ENCODE peak calls at places on chromosomes 16 and 17, in four cellular contexts. Q is K562, X is GM12878, D is HepG2. U is an unnamed sample.

GRCh38 chr17:83173997-83174858 is 94.8 kb downstream of the METRNL start:
- DNase-seq in D (peak), Q (no peak), X (no peak), U (peak)

GRCh38 chr16:64440005-64440404 is 681.9 kb downstream of the CDH11 start:
- DNase-seq in D (no peak), Q (no peak), X (no peak), U (no peak)

GRCh38 chr16:26963109-26963508 is 103.6 kb upstream of the C16orf82 start:
- DNase-seq in D (peak), X (no peak), Q (peak), U (peak)

GRCh38 chr16:70749681-70750601 is 51.0 kb downstream of the VAC14 start:
- DNase-seq in X (no peak), Q (peak), D (no peak), U (peak)

GRCh38 chr16:72202014-72202413 is 30.1 kb upstream of the PMFBP1 start:
- DNase-seq in D (no peak), Q (no peak), X (no peak), U (no peak)

GRCh38 chr16:1124291-1124690 is 28.2 kb upstream of the C1QTNF8 start:
- DNase-seq in X (no peak), Q (no peak), D (no peak), U (no peak)

GRCh38 chr17:66889480-66890230 is 54.7 kb downstream of the CACNG5 start:
- DNase-seq in X (no peak), D (no peak), Q (no peak), U (no peak)

GRCh38 chr16:15807603-15808009 is 49.2 kb downstream of the MYH11 start:
- DNase-seq in X (no peak), Q (peak), D (no peak), U (peak)

GRCh38 chr17:56185491-56185890 is 32.2 kb downstream of the ANKFN1 start:
- DNase-seq in D (no peak), Q (no peak), X (no peak), U (no peak)

GRCh38 chr16:47162670-47163420 is 19.1 kb upstream of the NETO2 start:
- DNase-seq in Q (no peak), X (no peak), D (no peak), U (no peak)

GRCh38 chr16:84988328-84989080 is 22.8 kb downstream of the ZDHHC7 start:
- DNase-seq in Q (no peak), D (no peak), X (no peak), U (no peak)

GRCh38 chr17:1808649-1809048 is 21.1 kb downstream of the SMYD4 start:
- DNase-seq in Q (no peak), X (no peak), D (no peak), U (no peak)

GRCh38 chr16:13307255-13307654 is 405.9 kb downstream of the SHISA9 start:
- DNase-seq in Q (no peak), X (no peak), D (no peak), U (no peak)

GRCh38 chr16:2663553-2664521 is 18.5 kb upstream of the KCTD5 start:
- DNase-seq in Q (peak), X (no peak), D (no peak), U (no peak)

GRCh38 chr16:85759136-85759535 is 8.2 kb upstream of the C16orf74 start:
- DNase-seq in Q (no peak), D (no peak), X (no peak), U (no peak)

GRCh38 chr17:5883775-5884665 is 186.2 kb upstream of the WSCD1 start:
- DNase-seq in Q (no peak), D (no peak), X (no peak), U (no peak)

GRCh38 chr16:49268667-49269066 is 13.0 kb downstream of the CBLN1 start:
- DNase-seq in X (no peak), Q (no peak), D (no peak), U (no peak)

GRCh38 chr17:82230627-82231311 is 1.9 kb downstream of the SLC16A3 start:
- DNase-seq in D (peak), Q (peak), X (no peak), U (peak)

GRCh38 chr16:61274211-61274610 is 762.0 kb downstream of the CDH8 start:
- DNase-seq in X (no peak), Q (no peak), D (no peak), U (no peak)

GRCh38 chr17:82019905-82020873 is 2.5 kb downstream of the CENPX start:
- DNase-seq in D (peak), Q (peak), X (no peak), U (peak)

GRCh38 chr17:14346801-14347200 is 45.9 kb downstream of the HS3ST3B1 start:
- DNase-seq in Q (no peak), X (no peak), D (no peak), U (no peak)

GRCh38 chr17:8438441-8438840 is 2.8 kb downstream of the NDEL1 start:
- DNase-seq in D (no peak), X (no peak), Q (no peak), U (no peak)

GRCh38 chr16:70777973-70778406 is 23.0 kb downstream of the VAC14 start:
- DNase-seq in D (no peak), X (no peak), Q (no peak), U (peak)

GRCh38 chr17:31733326-31733725 is 125.7 kb downstream of the COPRS start:
- DNase-seq in D (no peak), X (no peak), Q (no peak), U (peak)

GRCh38 chr17:12928736-12929135 is 89.1 kb downstream of the ELAC2 start:
- DNase-seq in Q (no peak), X (no peak), D (peak), U (no peak)
- TF ChIP-seq TCF7 in Q (no peak), X (no peak), D (no peak), U (no peak)

GRCh38 chr17:78517421-78517820 is 59.8 kb downstream of the DNAH17 start:
- DNase-seq in Q (no peak), X (no peak), D (no peak), U (no peak)
- TF ChIP-seq ATF2 in Q (no peak), X (no peak), D (no peak), U (no peak)

GRCh38 chr16:88850531-88851199 is 6.1 kb downstream of the GALNS start:
- DNase-seq in D (no peak), X (no peak), Q (no peak), U (no peak)
- TF ChIP-seq TCF7 in D (no peak), X (no peak), Q (no peak), U (no peak)

GRCh38 chr16:11088432-11088794 is 144.0 kb downstream of the CLEC16A start:
- DNase-seq in D (no peak), X (no peak), Q (no peak), U (no peak)
- TF ChIP-seq ATF2 in D (no peak), X (no peak), Q (no peak), U (no peak)

GRCh38 chr17:19322129-19322505 is 40.4 kb downstream of the B9D1 start:
- DNase-seq in X (no peak), Q (no peak), D (no peak), U (no peak)

GRCh38 chr17:19318611-19319010 is 43.9 kb downstream of the B9D1 start:
- DNase-seq in X (no peak), Q (no peak), D (no peak), U (no peak)

GRCh38 chr17:19320876-19321275 is 41.6 kb downstream of the B9D1 start:
- DNase-seq in D (no peak), Q (no peak), X (no peak), U (no peak)

GRCh38 chr17:19321481-19322128 is 40.9 kb downstream of the B9D1 start:
- DNase-seq in X (no peak), D (no peak), Q (no peak), U (peak)

GRCh38 chr17:19319771-19320505 is 42.6 kb downstream of the B9D1 start:
- DNase-seq in X (no peak), D (no peak), Q (no peak), U (no peak)
- TF ChIP-seq TCF7 in X (no peak), D (no peak), Q (no peak), U (no peak)

DNA sequence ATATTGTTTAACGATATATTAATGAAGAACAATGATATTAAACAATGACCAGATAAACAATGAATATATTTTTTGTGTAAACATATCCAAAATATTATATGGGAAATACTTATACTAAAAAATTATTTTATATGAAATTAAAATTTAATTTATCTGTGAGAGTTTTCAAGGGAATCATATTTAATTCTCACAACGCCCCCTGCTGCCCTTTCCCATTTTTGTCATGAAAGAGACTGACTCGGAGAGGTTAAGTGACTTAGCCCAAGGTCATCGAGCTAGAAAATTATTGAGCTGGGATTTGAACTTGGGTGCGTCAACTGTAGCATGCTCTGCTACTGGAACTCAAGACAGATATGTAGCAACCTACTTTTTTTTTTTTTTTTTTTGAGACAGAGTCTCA is 7.2 kb upstream of the MYCBPAP start:
- DNase-seq in Q (no peak), X (no peak), D (peak), U (no peak)
- TF ChIP-seq ATF2 in Q (no peak), X (no peak), D (no peak), U (no peak)

GRCh38 chr16:50709980-50710379 is 16.6 kb downstream of the NOD2 start:
- DNase-seq in Q (no peak), X (no peak), D (no peak), U (no peak)

GRCh38 chr16:50712568-50712914 is 19.1 kb downstream of the NOD2 start:
- DNase-seq in D (no peak), X (no peak), Q (no peak), U (no peak)

GRCh38 chr16:50711040-50711439 is 17.6 kb downstream of the NOD2 start:
- DNase-seq in Q (no peak), D (no peak), X (no peak), U (no peak)

GRCh38 chr16:50709061-50709695 is 15.8 kb downstream of the NOD2 start:
- DNase-seq in X (no peak), Q (no peak), D (no peak), U (no peak)

DNA sequence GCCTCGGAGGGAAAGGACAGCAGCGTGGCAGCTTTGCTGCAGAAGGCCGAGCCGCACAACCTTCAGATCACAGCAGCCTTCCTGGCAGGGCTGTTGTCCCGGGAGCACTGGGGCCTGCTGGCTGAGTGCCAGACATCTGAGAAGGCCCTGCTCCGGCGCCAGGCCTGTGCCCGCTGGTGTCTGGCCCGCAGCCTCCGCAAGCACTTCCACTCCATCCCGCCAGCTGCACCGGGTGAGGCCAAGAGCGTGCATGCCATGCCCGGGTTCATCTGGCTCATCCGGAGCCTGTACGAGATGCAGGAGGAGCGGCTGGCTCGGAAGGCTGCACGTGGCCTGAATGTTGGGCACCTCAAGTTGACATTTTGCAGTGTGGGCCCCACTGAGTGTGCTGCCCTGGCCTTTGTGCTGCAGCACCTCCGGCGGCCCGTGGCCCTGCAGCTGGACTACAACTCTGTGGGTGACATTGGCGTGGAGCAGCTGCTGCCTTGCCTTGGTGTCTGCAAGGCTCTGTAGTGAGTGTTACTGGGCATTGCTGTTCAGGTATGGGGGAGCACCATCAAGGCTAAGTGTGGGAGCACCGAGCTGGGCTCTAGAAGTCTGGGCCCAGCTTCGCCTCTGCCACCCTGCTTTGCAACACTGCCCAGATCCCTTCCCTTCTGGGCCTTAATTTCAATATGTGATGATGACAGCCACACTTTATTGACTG is 18.6 kb downstream of the NOD2 start:
- DNase-seq in Q (no peak), X (no peak), D (no peak), U (no peak)
- TF ChIP-seq TCF7 in Q (no peak), X (no peak), D (no peak), U (no peak)

GRCh38 chr16:9371713-9372448 is 280.4 kb downstream of the HAPSTR1 start:
- DNase-seq in Q (no peak), D (no peak), X (no peak), U (no peak)
- TF ChIP-seq ATF2 in Q (no peak), D (no peak), X (no peak), U (no peak)

GRCh38 chr17:58756246-58757161 is 850 bp downstream of the PPM1E start:
- DNase-seq in D (no peak), Q (peak), X (no peak), U (peak)

GRCh38 chr17:58753026-58753425 is 2.6 kb upstream of the PPM1E start:
- DNase-seq in Q (no peak), D (no peak), X (no peak), U (no peak)

GRCh38 chr17:58757162-58757613 is 1.5 kb downstream of the PPM1E start:
- DNase-seq in D (no peak), Q (no peak), X (no peak), U (no peak)

GRCh38 chr17:58755269-58755576 is 431 bp upstream of the PPM1E start:
- DNase-seq in Q (no peak), X (no peak), D (no peak), U (no peak)

DNA sequence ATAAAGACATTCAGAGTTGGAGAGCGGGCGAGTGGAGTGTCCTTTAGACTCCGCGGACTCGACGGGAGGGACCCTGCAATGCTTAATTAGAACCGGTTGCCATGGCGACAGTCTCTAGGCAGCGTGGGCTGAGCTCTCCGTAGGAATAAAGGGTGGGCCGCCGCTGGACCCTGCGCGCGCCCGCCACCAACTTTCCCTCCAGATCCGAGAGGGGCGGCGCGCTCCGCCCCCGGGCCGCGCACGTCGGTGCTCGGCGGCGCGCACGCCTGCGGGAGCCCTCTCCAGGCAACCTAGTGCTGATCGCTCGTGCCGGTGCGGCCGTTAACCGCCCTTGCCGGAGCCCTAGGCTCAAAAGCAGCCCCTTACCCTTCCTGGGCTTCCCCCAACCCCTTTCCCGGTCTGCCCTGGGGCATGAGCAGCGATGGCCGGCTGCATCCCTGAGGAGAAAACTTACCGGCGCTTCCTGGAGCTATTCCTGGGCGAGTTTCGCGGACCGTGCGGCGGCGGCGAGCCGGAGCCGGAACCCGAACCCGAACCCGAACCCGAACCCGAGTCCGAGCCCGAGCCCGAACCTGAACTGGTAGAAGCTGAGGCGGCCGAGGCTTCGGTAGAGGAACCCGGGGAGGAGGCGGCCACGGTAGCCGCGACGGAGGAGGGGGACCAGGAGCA is at the start of gene PPM1E:
- DNase-seq in X (no peak), D (peak), Q (peak), U (peak)
- TF ChIP-seq TCF7 in X (no peak), D (no peak), Q (no peak), U (no peak)

U was measured in WTC11.